ENCODE peak calls at places on chromosomes 7 and 10, in four cellular contexts. H is heart right ventricle, O is type B pancreatic cell, T is glutamatergic neuron. Y is an unnamed sample.

GRCh38 chr10:118904284-118904683 is 125.2 kb upstream of the NANOS1 start:
- DNase-seq in T (no peak), H (no peak), O (peak), Y (no peak)

GRCh38 chr10:131155218-131155902 is 156.2 kb downstream of the TCERG1L start:
- DNase-seq in T (peak), O (no peak), H (no peak), Y (no peak)

GRCh38 chr7:114412548-114412947 is 2.1 kb upstream of the FOXP2 start:
- DNase-seq in T (peak), H (no peak), O (no peak), Y (peak)

GRCh38 chr10:97718178-97718577 is 4.6 kb downstream of the MARVELD1 start:
- DNase-seq in T (no peak), O (no peak), H (no peak), Y (peak)

GRCh38 chr7:140484479-140484878 is 5.2 kb upstream of the MKRN1 start:
- DNase-seq in O (no peak), T (no peak), H (no peak), Y (no peak)

GRCh38 chr7:93374345-93374940 is 142.3 kb downstream of the VPS50 start:
- DNase-seq in T (no peak), O (no peak), H (no peak), Y (no peak)

GRCh38 chr10:97714401-97715258 is 1.1 kb downstream of the MARVELD1 start:
- DNase-seq in O (peak), T (peak), H (peak), Y (peak)

GRCh38 chr10:79443338-79444242 is 1.8 kb downstream of the ZCCHC24 start:
- DNase-seq in H (no peak), T (no peak), O (no peak), Y (no peak)

GRCh38 chr10:100888957-100889356 is 23.8 kb upstream of the SLF2 start:
- DNase-seq in O (no peak), H (no peak), T (no peak), Y (no peak)

GRCh38 chr10:16987129-16987670 is 142.4 kb downstream of the CUBN start:
- DNase-seq in H (no peak), O (no peak), T (no peak), Y (no peak)

GRCh38 chr10:46096909-46097575 is 51.0 kb upstream of the MSMB start:
- DNase-seq in O (no peak), T (no peak), H (no peak), Y (no peak)

GRCh38 chr7:7639847-7640220 is 718 bp upstream of the UMAD1 start:
- DNase-seq in T (no peak), H (no peak), O (no peak), Y (no peak)

GRCh38 chr10:14603539-14604102 is 171.1 kb downstream of the FAM107B start:
- DNase-seq in O (no peak), T (peak), H (no peak), Y (peak)

GRCh38 chr10:120981601-120982381 is 130.6 kb downstream of the WDR11 start:
- DNase-seq in T (no peak), O (no peak), H (no peak), Y (no peak)

GRCh38 chr10:106836923-106837322 is 327.6 kb downstream of the SORCS1 start:
- DNase-seq in T (no peak), H (no peak), O (no peak), Y (no peak)

GRCh38 chr10:10320981-10321380 is 696.7 kb upstream of the CELF2 start:
- DNase-seq in O (no peak), T (no peak), H (no peak), Y (no peak)

GRCh38 chr10:21372651-21373410 is 152.7 kb downstream of the SKIDA1 start:
- DNase-seq in O (no peak), H (peak), T (no peak), Y (no peak)

GRCh38 chr7:37352974-37353948 is 95.4 kb downstream of the ELMO1 start:
- DNase-seq in H (no peak), T (peak), O (no peak), Y (no peak)
- TF ChIP-seq CTCF in H (no peak), T (no peak), O (peak), Y (peak)

DNA sequence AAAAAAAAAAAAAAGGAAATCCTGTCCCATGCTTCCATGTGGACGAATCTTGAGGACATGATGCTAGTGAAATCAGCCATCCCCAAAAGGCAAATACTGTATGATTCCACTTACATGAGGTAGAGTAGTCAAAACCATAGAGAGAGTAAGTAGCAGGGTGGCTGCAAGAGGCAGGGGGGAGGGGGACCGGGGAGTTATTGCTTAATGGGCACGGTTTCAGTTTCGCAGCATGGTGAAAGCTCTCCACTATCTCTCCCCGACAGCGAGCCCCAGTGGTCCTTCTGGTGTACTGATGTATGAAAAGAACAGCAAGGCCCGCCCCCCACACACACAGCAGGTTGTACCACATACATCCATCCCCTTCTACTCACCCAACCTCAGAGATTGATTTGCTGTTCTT is 32.8 kb downstream of the NOD1 start:
- DNase-seq in H (peak), O (no peak), T (peak), Y (no peak)
- TF ChIP-seq CTCF in H (peak), O (no peak), T (no peak), Y (no peak)

DNA sequence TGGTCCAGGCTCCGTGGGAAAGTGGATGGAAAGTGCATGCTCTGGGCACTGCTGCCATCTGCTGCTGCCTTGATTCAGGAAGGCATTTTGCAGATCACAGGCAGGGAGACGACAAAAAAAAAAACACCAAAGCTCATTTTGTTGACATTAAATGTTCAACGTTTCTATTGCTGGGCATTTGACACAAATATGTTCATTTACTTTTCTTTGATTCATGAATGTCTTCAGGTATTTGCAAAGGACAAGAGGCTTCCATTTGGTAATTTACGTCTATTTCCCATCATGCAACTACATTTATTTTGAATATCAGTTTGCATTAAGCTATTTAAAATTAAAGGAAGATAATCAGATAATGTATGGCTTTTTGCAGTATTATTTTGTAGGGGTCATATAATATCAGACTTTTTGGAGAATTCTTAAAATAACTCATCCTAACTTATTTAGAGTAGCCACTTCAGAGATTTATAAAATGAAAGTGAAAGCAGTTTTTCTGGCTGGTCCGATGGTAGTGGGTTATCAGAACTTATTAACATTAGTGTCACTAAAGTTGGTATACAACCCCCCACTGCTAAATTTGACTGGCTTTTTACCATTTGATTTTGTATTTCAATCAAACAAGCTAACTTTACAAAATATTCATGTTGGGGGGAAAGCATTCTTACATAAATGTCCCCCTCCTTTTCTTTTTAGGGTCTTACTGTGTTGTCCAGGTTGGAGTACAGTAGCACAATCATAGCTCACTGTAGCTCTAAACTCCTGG is 65.3 kb downstream of the PDIA4 start:
- DNase-seq in H (peak), T (peak), O (no peak), Y (no peak)
- TF ChIP-seq CTCF in H (peak), T (no peak), O (peak), Y (peak)

GRCh38 chr10:73772280-73773151 is 9.3 kb upstream of the CHCHD1 start:
- DNase-seq in T (peak), O (peak), H (peak), Y (peak)

GRCh38 chr10:73779018-73779417 is 2.8 kb upstream of the CHCHD1 start:
- DNase-seq in T (no peak), O (no peak), H (no peak), Y (no peak)

GRCh38 chr10:73773152-73773879 is 8.5 kb upstream of the CHCHD1 start:
- DNase-seq in O (no peak), H (no peak), T (no peak), Y (no peak)

GRCh38 chr10:73771722-73772279 is 10.0 kb upstream of the CHCHD1 start:
- DNase-seq in H (peak), O (no peak), T (peak), Y (no peak)

DNA sequence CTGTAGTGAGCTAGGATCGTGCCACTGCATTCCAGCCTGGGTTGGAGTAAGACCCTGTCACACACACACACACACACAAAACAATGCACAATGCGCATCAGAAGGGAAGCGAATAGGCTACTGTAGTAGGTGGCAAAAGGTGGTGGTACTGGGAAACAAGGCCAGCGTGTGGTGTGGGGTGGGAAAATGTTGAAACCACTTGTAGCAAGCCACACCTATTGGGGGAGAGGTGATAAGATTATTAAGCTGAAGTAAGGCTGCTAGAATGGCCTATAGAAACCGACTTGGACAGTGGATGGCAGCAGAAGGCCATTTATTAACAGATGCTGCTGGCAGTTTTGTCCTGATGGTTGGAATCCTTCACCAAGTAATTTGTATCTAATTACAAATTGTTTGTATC is 7.2 kb upstream of the CHCHD1 start:
- DNase-seq in O (no peak), T (no peak), H (no peak), Y (no peak)
- TF ChIP-seq CTCF in O (no peak), T (no peak), H (peak), Y (no peak)

DNA sequence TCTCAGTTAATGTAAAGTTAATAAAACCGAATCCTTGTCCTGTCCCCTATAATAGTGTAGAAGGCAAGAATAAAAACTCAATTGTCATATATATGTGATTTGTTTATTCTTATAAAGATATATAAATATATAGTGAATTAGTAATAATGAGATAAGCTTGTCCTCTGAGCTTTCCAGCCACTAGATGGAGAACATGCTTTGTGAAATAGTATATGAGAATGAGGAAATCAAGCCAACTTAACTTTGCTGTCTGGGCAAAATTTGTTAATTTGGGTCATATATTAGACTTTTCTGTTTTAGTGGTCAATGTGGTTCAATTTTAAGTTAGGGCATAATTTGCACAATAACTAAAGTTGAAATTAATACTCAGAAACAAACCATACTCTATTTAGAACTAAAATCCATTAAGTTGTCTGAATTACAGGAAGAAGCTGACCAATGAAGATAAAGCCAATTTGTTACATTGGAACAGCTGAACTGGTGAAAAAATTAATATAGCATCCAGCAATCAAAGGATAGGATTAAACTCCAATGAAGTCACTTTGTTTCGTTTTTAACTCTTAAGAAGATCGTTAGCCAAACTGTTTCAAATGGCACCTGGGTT is 595.0 kb downstream of the ARL4A start:
- DNase-seq in O (no peak), T (no peak), H (no peak), Y (no peak)
- TF ChIP-seq CTCF in O (peak), T (peak), H (peak), Y (peak)

DNA sequence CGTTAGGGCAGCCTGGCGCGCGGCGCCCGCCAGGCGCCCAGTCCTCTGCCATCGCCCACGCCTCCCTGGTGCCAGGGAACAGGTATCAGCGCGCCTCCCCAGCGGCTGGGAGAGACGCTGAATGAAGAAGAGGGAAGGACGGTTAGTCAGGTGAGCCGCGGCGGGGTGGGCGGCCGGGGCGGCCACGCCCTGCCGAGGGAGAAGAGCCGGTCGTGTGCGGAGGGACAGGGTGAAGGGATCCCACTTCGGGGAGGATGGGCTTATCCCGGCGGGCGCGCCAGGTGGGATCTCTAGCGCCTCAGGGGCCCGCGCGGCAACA is 580 bp upstream of the ARL4A start:
- DNase-seq in T (no peak), H (no peak), O (no peak), Y (no peak)
- TF ChIP-seq CTCF in T (peak), H (no peak), O (peak), Y (peak)

DNA sequence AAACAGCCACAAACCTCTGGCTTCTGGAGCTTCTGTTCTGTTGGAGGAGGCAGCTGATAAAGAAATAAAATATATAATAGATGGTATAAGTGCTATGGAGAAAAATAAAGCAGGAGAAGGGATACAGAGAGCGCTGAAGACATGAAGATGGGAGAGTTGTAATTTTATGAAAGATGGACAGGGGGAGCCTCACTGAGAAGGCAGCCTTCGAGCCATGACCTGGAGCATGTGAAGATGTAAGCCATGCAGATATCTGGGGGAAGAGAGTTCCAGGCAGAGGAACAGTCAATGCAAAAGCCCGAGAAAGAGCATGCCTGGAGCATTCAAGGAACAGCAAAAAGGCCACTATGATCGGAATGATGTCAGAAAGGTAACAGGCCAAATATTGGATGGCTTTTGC is 187.5 kb downstream of the KIAA1217 start:
- DNase-seq in H (no peak), T (no peak), O (no peak), Y (no peak)
- TF ChIP-seq CTCF in H (no peak), T (no peak), O (no peak), Y (no peak)

GRCh38 chr10:76397210-76397881 is 965.9 kb downstream of the LRMDA start:
- DNase-seq in O (no peak), T (no peak), H (peak), Y (no peak)
- TF ChIP-seq CTCF in O (no peak), T (no peak), H (no peak), Y (no peak)

DNA sequence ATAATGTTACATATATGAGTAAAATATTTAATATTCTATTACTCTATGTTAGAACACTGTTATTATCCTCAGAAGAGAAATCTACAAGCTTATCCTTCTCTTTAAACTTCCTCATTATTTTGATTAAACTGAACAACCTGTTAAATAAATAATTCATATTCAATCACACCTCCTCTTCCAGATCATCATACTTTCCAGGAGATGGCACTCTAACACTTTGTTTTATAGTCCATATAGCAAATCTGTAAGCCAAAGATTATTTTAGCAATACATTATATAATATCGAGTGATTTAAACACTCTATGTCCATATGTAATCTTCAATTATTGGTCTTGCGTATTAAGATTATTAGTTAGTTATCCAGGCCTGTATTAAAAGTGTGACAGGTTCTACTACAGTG is 694.1 kb downstream of the ANKRD7 start:
- DNase-seq in O (no peak), H (no peak), T (no peak), Y (no peak)
- TF ChIP-seq CTCF in O (peak), H (no peak), T (peak), Y (peak)

Y was measured in neural crest cell.